ENCODE peak calls at places on chromosomes 2 and 18, in eight cellular contexts. I, P, K, T, W, A, M and Y are unnamed samples.

GRCh38 chr18:76126327-76126726 is 368.7 kb downstream of the ZNF516 start:
- DNase-seq in I (no peak), P (no peak), K (no peak), T (no peak), W (no peak), A (no peak), M (no peak), Y (no peak)

GRCh38 chr2:10992023-10992791 is 80.5 kb downstream of the KCNF1 start:
- DNase-seq in I (no peak), P (no peak), K (no peak), T (no peak), W (no peak), A (no peak), M (no peak), Y (no peak)

GRCh38 chr2:226934546-226935243 is 98.8 kb downstream of the RHBDD1 start:
- DNase-seq in I (no peak), P (no peak), K (peak), T (no peak), W (no peak), A (no peak), M (no peak), Y (no peak)

GRCh38 chr2:98744595-98744994 is 13.7 kb upstream of the MGAT4A start:
- DNase-seq in I (no peak), P (no peak), K (no peak), T (no peak), W (no peak), A (peak), M (no peak), Y (no peak)

GRCh38 chr18:63292844-63293683 is 26.5 kb downstream of the BCL2 start:
- DNase-seq in I (no peak), P (no peak), K (no peak), T (no peak), W (no peak), A (no peak), M (no peak), Y (no peak)

GRCh38 chr2:65420712-65421431 is 11.5 kb downstream of the SPRED2 start:
- DNase-seq in I (no peak), P (no peak), K (no peak), T (no peak), W (no peak), A (no peak), M (peak), Y (no peak)

GRCh38 chr18:6509417-6510198 is 94.9 kb upstream of the L3MBTL4 start:
- DNase-seq in I (no peak), P (peak), K (no peak), T (no peak), W (no peak), A (no peak), M (no peak), Y (no peak)

GRCh38 chr2:38057651-38058410 is 18.1 kb downstream of the CYP1B1 start:
- DNase-seq in I (no peak), P (peak), K (no peak), T (no peak), W (no peak), A (no peak), M (no peak), Y (no peak)

GRCh38 chr18:54163458-54163857 is 61.0 kb downstream of the MBD2 start:
- DNase-seq in I (no peak), P (no peak), K (no peak), T (no peak), W (no peak), A (no peak), M (no peak), Y (no peak)

GRCh38 chr2:101643004-101643524 is 54.4 kb upstream of the MAP4K4 start:
- DNase-seq in I (no peak), P (no peak), K (no peak), T (no peak), W (no peak), A (no peak), M (no peak), Y (no peak)

GRCh38 chr2:54545700-54546450 is 89.7 kb downstream of the SPTBN1 start:
- DNase-seq in I (no peak), P (peak), K (no peak), T (no peak), W (no peak), A (no peak), M (no peak), Y (no peak)

GRCh38 chr2:65024149-65024829 is 31.9 kb upstream of the CEP68 start:
- DNase-seq in I (no peak), P (peak), K (no peak), T (no peak), W (no peak), A (no peak), M (peak), Y (no peak)

GRCh38 chr2:164314148-164314547 is 307.1 kb downstream of the GRB14 start:
- DNase-seq in I (no peak), P (no peak), K (peak), T (no peak), W (peak), A (no peak), M (no peak), Y (no peak)

GRCh38 chr2:231565915-231566594 is 26.6 kb upstream of the TEX44 start:
- DNase-seq in I (no peak), P (no peak), K (no peak), T (no peak), W (no peak), A (no peak), M (no peak), Y (no peak)

GRCh38 chr2:144248350-144249034 is 271.4 kb downstream of the ZEB2 start:
- DNase-seq in I (no peak), P (no peak), K (no peak), T (no peak), W (no peak), A (no peak), M (no peak), Y (no peak)

GRCh38 chr2:165197346-165197745 is 6.5 kb downstream of the SCN3A start:
- DNase-seq in I (no peak), P (no peak), K (no peak), T (no peak), W (peak), A (no peak), M (no peak), Y (no peak)

GRCh38 chr2:122660786-122661634 is 905.6 kb downstream of the TSN start:
- DNase-seq in I (no peak), P (peak), K (no peak), T (no peak), W (peak), A (no peak), M (no peak), Y (no peak)

GRCh38 chr2:10382313-10383061 is 65.6 kb downstream of the ODC1 start:
- DNase-seq in I (no peak), P (no peak), K (no peak), T (no peak), W (no peak), A (no peak), M (no peak), Y (peak)

GRCh38 chr2:193141998-193142397 is 947.3 kb upstream of the TMEFF2 start:
- DNase-seq in I (no peak), P (no peak), K (no peak), T (no peak), W (no peak), A (no peak), M (no peak), Y (no peak)

GRCh38 chr2:215594766-215595165 is 158.9 kb upstream of the FN1 start:
- DNase-seq in I (no peak), P (peak), K (no peak), T (no peak), W (no peak), A (no peak), M (no peak), Y (no peak)

GRCh38 chr2:240178564-240178963 is 38.1 kb upstream of the OTOS start:
- DNase-seq in I (no peak), P (no peak), K (no peak), T (no peak), W (no peak), A (no peak), M (no peak), Y (no peak)

GRCh38 chr2:238854246-238854645 is 6.4 kb downstream of the TWIST2 start:
- DNase-seq in I (no peak), P (no peak), K (no peak), T (no peak), W (no peak), A (no peak), M (no peak), Y (no peak)

GRCh38 chr2:4085186-4085585 is 381.8 kb downstream of the DCDC2C start:
- DNase-seq in I (no peak), P (no peak), K (no peak), T (no peak), W (no peak), A (no peak), M (no peak), Y (no peak)

GRCh38 chr2:232529806-232530547 is 4.0 kb downstream of the CHRND start:
- DNase-seq in I (peak), P (no peak), K (no peak), T (no peak), W (no peak), A (peak), M (no peak), Y (no peak)

GRCh38 chr18:38611036-38611964 is 1045.7 kb upstream of the CELF4 start:
- DNase-seq in I (no peak), P (no peak), K (no peak), T (no peak), W (no peak), A (no peak), M (no peak), Y (no peak)

GRCh38 chr2:179622122-179622521 is 239.3 kb downstream of the ZNF385B start:
- DNase-seq in I (no peak), P (no peak), K (no peak), T (no peak), W (no peak), A (no peak), M (no peak), Y (no peak)

GRCh38 chr18:74288041-74288440 is 3.7 kb downstream of the CYB5A start:
- DNase-seq in I (no peak), P (no peak), K (no peak), T (no peak), W (peak), A (no peak), M (no peak), Y (no peak)

GRCh38 chr2:143475131-143475784 is 346.0 kb downstream of the ARHGAP15 start:
- DNase-seq in I (no peak), P (no peak), K (no peak), T (no peak), W (no peak), A (peak), M (no peak), Y (no peak)

GRCh38 chr18:24189007-24189528 is 50.2 kb downstream of the CABYR start:
- DNase-seq in I (no peak), P (no peak), K (no peak), T (no peak), W (no peak), A (no peak), M (no peak), Y (no peak)

GRCh38 chr2:32061973-32062861 is 1.1 kb upstream of the SPAST start:
- DNase-seq in I (no peak), P (peak), K (peak), T (no peak), W (peak), A (no peak), M (no peak), Y (no peak)

GRCh38 chr2:46509804-46510203 is 30.4 kb downstream of the TMEM247 start:
- DNase-seq in I (no peak), P (no peak), K (no peak), T (no peak), W (no peak), A (no peak), M (no peak), Y (no peak)

GRCh38 chr2:188422726-188423125 is 131.1 kb downstream of the GULP1 start:
- DNase-seq in I (no peak), P (no peak), K (no peak), T (no peak), W (no peak), A (no peak), M (no peak), Y (no peak)

GRCh38 chr2:241558532-241559488 is at the start of gene BOK:
- DNase-seq in I (peak), P (peak), K (peak), T (peak), W (peak), A (no peak), M (no peak), Y (no peak)

GRCh38 chr2:241508240-241508509 is 209 bp downstream of the STK25 start:
- DNase-seq in I (no peak), P (no peak), K (no peak), T (no peak), W (peak), A (no peak), M (no peak), Y (no peak)

GRCh38 chr2:170530284-170530745 is 184.8 kb upstream of the SP5 start:
- DNase-seq in I (no peak), P (no peak), K (peak), T (no peak), W (peak), A (peak), M (peak), Y (no peak)

GRCh38 chr18:61894751-61895524 is 2.1 kb upstream of the RNF152 start:
- DNase-seq in I (no peak), P (no peak), K (no peak), T (no peak), W (no peak), A (peak), M (no peak), Y (no peak)

GRCh38 chr18:63377275-63377980 is 10.4 kb upstream of the KDSR start:
- DNase-seq in I (no peak), P (no peak), K (no peak), T (no peak), W (no peak), A (no peak), M (no peak), Y (no peak)